ENCODE peak calls at places on chromosomes 3 and 15, in nine cellular contexts. E is MM.1S, D is fibroblast of lung, F is SK-MEL-5, T is NAMALWA, W is AG20443, Z is skeletal muscle cell, G is upper lobe of right lung, X is H9. Q is an unnamed sample.

GRCh38 chr3:129690406-129690805 is 83.9 kb upstream of the PLXND1 start:
- DNase-seq in E (peak), D (peak), F (peak), T (peak), W (peak), Z (peak), G (no peak), X (peak), Q (peak)

GRCh38 chr3:67605377-67605776 is 49.0 kb downstream of the SUCLG2 start:
- DNase-seq in E (no peak), D (peak), F (peak), T (no peak), W (peak), Z (peak), G (no peak), X (no peak), Q (no peak)

GRCh38 chr3:36908647-36909180 is 36.1 kb downstream of the TRANK1 start:
- DNase-seq in E (no peak), D (no peak), F (no peak), T (no peak), W (no peak), Z (no peak), G (no peak), X (no peak), Q (no peak)

GRCh38 chr15:100207053-100207452 is 134.7 kb downstream of the ADAMTS17 start:
- DNase-seq in E (no peak), D (no peak), F (no peak), T (no peak), W (no peak), Z (no peak), G (no peak), X (no peak), Q (no peak)

GRCh38 chr3:123084738-123085237 is 18.0 kb downstream of the PDIA5 start:
- DNase-seq in E (no peak), D (no peak), F (no peak), T (no peak), W (peak), Z (no peak), G (no peak), X (peak), Q (no peak)

GRCh38 chr3:123688241-123688747 is 103.4 kb upstream of the HACD2 start:
- DNase-seq in E (no peak), D (peak), F (peak), T (no peak), W (peak), Z (peak), G (no peak), X (no peak), Q (no peak)

GRCh38 chr3:115843206-115843605 is 219.9 kb downstream of the GAP43 start:
- DNase-seq in E (no peak), D (no peak), F (no peak), T (no peak), W (no peak), Z (no peak), G (no peak), X (no peak), Q (no peak)

GRCh38 chr3:172142074-172143059 is 103.0 kb downstream of the FNDC3B start:
- DNase-seq in E (peak), D (peak), F (no peak), T (peak), W (peak), Z (peak), G (no peak), X (no peak), Q (peak)

GRCh38 chr3:129911261-129911861 is 17.9 kb upstream of the TMCC1 start:
- DNase-seq in E (no peak), D (no peak), F (no peak), T (peak), W (no peak), Z (no peak), G (no peak), X (no peak), Q (no peak)

GRCh38 chr3:30662836-30663235 is 56.4 kb downstream of the TGFBR2 start:
- DNase-seq in E (no peak), D (no peak), F (no peak), T (no peak), W (no peak), Z (no peak), G (no peak), X (no peak), Q (no peak)

GRCh38 chr15:60815321-60815720 is 336.4 kb upstream of the ICE2 start:
- DNase-seq in E (no peak), D (no peak), F (no peak), T (no peak), W (no peak), Z (no peak), G (no peak), X (no peak), Q (no peak)

GRCh38 chr3:112568642-112569041 is 6.8 kb downstream of the SLC35A5 start:
- DNase-seq in E (no peak), D (peak), F (no peak), T (no peak), W (peak), Z (no peak), G (no peak), X (no peak), Q (no peak)

GRCh38 chr15:54792526-54792925 is 404.2 kb downstream of the RSL24D1 start:
- DNase-seq in E (no peak), D (no peak), F (no peak), T (no peak), W (no peak), Z (no peak), G (no peak), X (no peak), Q (no peak)

GRCh38 chr3:194632983-194633348 is 253 bp downstream of the TMEM44 start:
- DNase-seq in E (no peak), D (no peak), F (peak), T (no peak), W (no peak), Z (no peak), G (peak), X (no peak), Q (peak)

GRCh38 chr3:13718437-13718836 is 161.4 kb downstream of the WNT7A start:
- DNase-seq in E (no peak), D (no peak), F (no peak), T (no peak), W (peak), Z (no peak), G (peak), X (peak), Q (no peak)

GRCh38 chr3:137295336-137295735 is 337.6 kb downstream of the IL20RB start:
- DNase-seq in E (no peak), D (no peak), F (no peak), T (no peak), W (no peak), Z (no peak), G (no peak), X (no peak), Q (no peak)